ENCODE peak calls at places on chromosome 14, in nine cellular contexts. H is RWPE1, K is A549, L is substantia nigra, C is neural progenitor cell, F is HTR-8/SVneo, B is skeletal muscle cell, Y is stromal cell of bone marrow, V is heart right ventricle. A is an unnamed sample.

GRCh38 chr14:65234752-65235361 is 132.5 kb upstream of the MAX start:
- DNase-seq in H (no peak), L (no peak), C (no peak), Y (no peak), V (no peak), B (no peak), F (no peak), K (no peak), A (no peak)

GRCh38 chr14:95533822-95534221 is 1.0 kb upstream of the GLRX5 start:
- DNase-seq in K (no peak), H (no peak), L (no peak), V (no peak), B (no peak), F (no peak), Y (no peak), C (peak; percentile 37), A (no peak)

GRCh38 chr14:85316701-85317100 is 213.2 kb upstream of the FLRT2 start:
- DNase-seq in Y (no peak), K (no peak), B (no peak), H (no peak), L (no peak), F (no peak), V (no peak), C (no peak), A (no peak)

GRCh38 chr14:31937730-31938346 is 139.3 kb upstream of the ARHGAP5 start:
- DNase-seq in K (peak; percentile 75), B (peak; percentile 46), H (peak; percentile 75), Y (peak; percentile 86), C (no peak), V (no peak), F (peak; percentile 79), L (peak; percentile 7), A (peak; percentile 79)

GRCh38 chr14:89246290-89246689 is 170.7 kb downstream of the FOXN3 start:
- DNase-seq in V (no peak), C (no peak), K (no peak), F (no peak), H (no peak), B (no peak), L (no peak), Y (no peak), A (no peak)

GRCh38 chr14:94570002-94570400 is 8.8 kb downstream of the SERPINA4 start:
- DNase-seq in B (no peak), H (no peak), K (no peak), F (no peak), Y (no peak), V (no peak), L (no peak), C (no peak), A (no peak)

GRCh38 chr14:24280797-24281460 is 9.5 kb upstream of the RABGGTA start:
- DNase-seq in C (no peak), L (no peak), H (no peak), B (no peak), Y (peak; percentile 54), V (no peak), K (no peak), F (no peak), A (no peak)

GRCh38 chr14:32939254-32940065 is 781 bp downstream of the NPAS3 start:
- DNase-seq in V (peak; percentile 82), B (peak; percentile 49), H (no peak), K (no peak), C (peak; percentile 87), Y (peak; percentile 36), F (peak; percentile 46), L (peak; percentile 59), A (no peak)

GRCh38 chr14:56331815-56332214 is 213.6 kb downstream of the PELI2 start:
- DNase-seq in Y (no peak), K (no peak), C (no peak), H (no peak), B (peak; percentile 51), V (no peak), L (no peak), F (no peak), A (no peak)